ENCODE peak calls at places on chromosomes 16 and 17, in six cellular contexts. P, V, K, W, Z and J are unnamed samples. For H3K36me3, the result is how much of the 10 kb centered on the place peaks cover.

GRCh38 chr17:48646183-48647102 is 20.3 kb upstream of the HOXB9 start:
- DNase-seq in P (peak), V (no peak), K (no peak), W (no peak), Z (no peak), J (no peak)

GRCh38 chr16:65119905-65120341 is 1.9 kb downstream of the CDH11 start:
- DNase-seq in K (no peak), P (peak), Z (peak), V (no peak), W (no peak), J (peak)

GRCh38 chr17:27245230-27245696 is 48.7 kb upstream of the WSB1 start:
- DNase-seq in P (peak), W (peak), V (peak), Z (peak), K (peak), J (peak)

GRCh38 chr16:30458561-30459394 is 13.1 kb upstream of the SEPHS2 start:
- DNase-seq in P (no peak), Z (no peak), V (peak), W (peak), K (peak), J (no peak)

GRCh38 chr16:3009568-3010390 is 2.9 kb upstream of the CLDN9 start:
- DNase-seq in V (no peak), W (no peak), K (no peak), Z (no peak), P (peak), J (no peak)

GRCh38 chr17:56624947-56625346 is 31.4 kb downstream of the NOG start:
- DNase-seq in K (no peak), W (no peak), P (no peak), V (no peak), Z (no peak), J (no peak)

GRCh38 chr17:77374170-77374936 is 233.6 kb downstream of the SEC14L1 start:
- DNase-seq in V (peak), Z (peak), K (peak), W (peak), P (peak), J (peak)

GRCh38 chr17:7156342-7156940 is 22.7 kb downstream of the ASGR1 start:
- DNase-seq in W (no peak), Z (no peak), V (no peak), P (no peak), K (no peak), J (no peak)

GRCh38 chr17:16380640-16381495 is at the start of gene UBB:
- DNase-seq in V (peak), P (peak), Z (peak), W (peak), K (peak), J (peak)

GRCh38 chr17:78925662-78926555 is 722 bp upstream of the TIMP2 start:
- DNase-seq in P (peak), Z (peak), V (no peak), K (no peak), W (peak), J (peak)

GRCh38 chr16:56800355-56800754 is 64.7 kb upstream of the SLC12A3 start:
- DNase-seq in W (no peak), P (no peak), Z (peak), V (no peak), K (no peak), J (no peak)

GRCh38 chr17:59329558-59330313 is 1.7 kb upstream of the YPEL2 start:
- DNase-seq in K (peak), P (peak), W (peak), V (peak), Z (peak), J (peak)

GRCh38 chr17:28718317-28718672 is 627 bp upstream of the RAB34 start:
- DNase-seq in Z (peak), K (no peak), V (no peak), W (no peak), P (peak), J (peak)

GRCh38 chr17:75552425-75552824 is 26.9 kb downstream of the LLGL2 start:
- DNase-seq in K (no peak), Z (no peak), V (no peak), P (no peak), W (no peak), J (no peak)
- H3K27ac ChIP-seq in K (no peak), Z (peak), V (no peak), P (peak), W (no peak), J (no peak)

GRCh38 chr16:89761304-89761922 is 40.1 kb downstream of the ZNF276 start:
- DNase-seq in K (no peak), Z (no peak), V (no peak), P (no peak), W (no peak), J (no peak)
- H3K4me3 ChIP-seq in K (peak), Z (no peak), V (peak), P (no peak), W (no peak), J (no peak)

GRCh38 chr16:88723911-88724310 is 17.6 kb downstream of the CTU2 start:
- DNase-seq in Z (no peak), P (no peak), K (no peak), W (no peak), V (no peak), J (no peak)

GRCh38 chr16:88723507-88723887 is 17.2 kb downstream of the CTU2 start:
- DNase-seq in V (no peak), P (no peak), Z (no peak), K (no peak), W (no peak), J (no peak)

GRCh38 chr16:88726408-88726749 is 20.1 kb downstream of the CTU2 start:
- DNase-seq in V (no peak), W (no peak), Z (no peak), P (no peak), K (no peak), J (no peak)

GRCh38 chr16:88725609-88726407 is 19.5 kb downstream of the CTU2 start:
- DNase-seq in K (no peak), W (no peak), Z (no peak), V (no peak), P (no peak), J (no peak)

DNA sequence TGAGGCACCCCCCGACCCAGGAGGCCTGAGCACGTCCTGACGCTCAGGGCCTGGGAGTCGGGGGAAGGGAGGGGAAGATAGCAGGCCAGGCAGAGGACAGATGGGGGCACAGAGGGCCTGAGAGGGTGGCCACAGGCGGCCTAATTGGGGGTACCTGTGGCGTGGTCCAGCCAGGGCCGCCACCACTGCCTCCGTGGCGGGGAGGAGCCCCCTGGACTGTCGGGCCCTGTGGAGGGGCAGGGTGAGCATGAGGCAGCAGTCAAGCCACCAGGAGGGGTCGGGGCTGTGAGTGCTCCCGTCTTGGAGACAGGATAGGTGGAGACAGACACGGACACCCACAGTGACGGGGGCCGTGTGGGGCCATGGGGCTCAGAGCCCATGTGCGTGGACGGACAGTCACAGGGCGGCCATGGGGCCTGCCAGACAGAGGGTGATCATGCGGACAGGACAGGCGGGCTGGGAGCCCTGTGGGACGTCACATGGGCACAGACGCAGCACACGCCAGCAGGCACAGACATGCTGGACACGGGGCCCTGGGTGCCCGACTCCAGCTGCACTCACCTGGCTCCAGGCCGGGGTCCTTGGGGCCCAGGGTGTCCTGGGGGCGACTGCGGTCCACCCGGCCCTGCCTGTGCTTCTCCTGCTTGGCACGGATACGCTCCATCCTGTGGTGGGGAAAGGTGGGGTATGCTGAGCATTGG is 18.7 kb downstream of the CTU2 start:
- DNase-seq in V (no peak), P (no peak), W (no peak), Z (no peak), K (no peak), J (no peak)
- H3K36me3 ChIP-seq in V (half or more), P (under half), W (half or more), Z (under half), K (under half), J (half or more)

GRCh38 chr17:17709815-17710321 is 28.6 kb downstream of the RAI1 start:
- DNase-seq in V (no peak), K (no peak), P (no peak), Z (no peak), W (no peak), J (no peak)

GRCh38 chr17:17708301-17708700 is 27.0 kb downstream of the RAI1 start:
- DNase-seq in P (no peak), W (no peak), K (no peak), V (no peak), Z (no peak), J (no peak)

GRCh38 chr17:17710728-17711541 is 29.7 kb downstream of the RAI1 start:
- DNase-seq in K (no peak), V (no peak), Z (peak), W (no peak), P (peak), J (peak)

GRCh38 chr17:17710355-17710727 is 29.1 kb downstream of the RAI1 start:
- DNase-seq in P (no peak), K (no peak), V (no peak), Z (no peak), W (no peak), J (no peak)

GRCh38 chr17:17708816-17709215 is 27.6 kb downstream of the RAI1 start:
- DNase-seq in K (no peak), W (no peak), P (no peak), V (no peak), Z (no peak), J (no peak)
- H3K27ac ChIP-seq in K (no peak), W (no peak), P (no peak), V (no peak), Z (no peak), J (no peak)

GRCh38 chr16:1489077-1489476 is 333 bp upstream of the PTX4 start:
- DNase-seq in V (no peak), K (no peak), P (no peak), Z (no peak), W (no peak), J (no peak)

GRCh38 chr16:1493746-1494094 is 560 bp downstream of the TELO2 start:
- DNase-seq in Z (no peak), P (peak), W (no peak), K (no peak), V (no peak), J (peak)

GRCh38 chr16:1492923-1493745 is at the start of gene TELO2:
- DNase-seq in W (peak), V (peak), P (peak), K (peak), Z (peak), J (peak)

GRCh38 chr16:1492082-1492922 is 858 bp upstream of the TELO2 start:
- DNase-seq in V (no peak), K (no peak), Z (no peak), P (no peak), W (no peak), J (no peak)

DNA sequence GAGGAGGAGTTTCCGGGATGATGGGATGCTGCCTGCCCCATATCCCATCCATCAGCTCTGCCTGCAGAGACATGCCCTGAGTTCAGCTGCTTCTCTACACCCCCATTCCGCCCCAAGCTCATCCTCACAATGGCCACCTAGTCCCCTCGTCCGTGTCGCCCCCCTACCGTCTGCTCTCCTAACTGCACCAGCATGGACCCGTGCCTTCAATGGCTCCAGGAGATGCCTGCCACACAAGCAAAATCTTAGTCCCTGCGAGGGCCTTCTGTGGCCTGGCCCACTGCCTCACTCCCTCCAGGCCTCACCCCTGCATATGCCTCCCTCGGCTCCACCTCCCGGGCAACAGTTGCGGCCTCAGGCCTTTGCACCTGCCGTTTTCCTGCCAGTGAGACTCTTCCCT is 1.8 kb upstream of the TELO2 start:
- DNase-seq in P (no peak), Z (no peak), W (no peak), V (no peak), K (no peak), J (no peak)
- H3K4me3 ChIP-seq in P (no peak), Z (no peak), W (no peak), V (no peak), K (no peak), J (no peak)